ENCODE peak calls at places on chromosomes 5 and 9, in five cellular contexts. Z, B, Q, R and A are unnamed samples.

GRCh38 chr9:89548210-89548609 is 50.3 kb upstream of the SEMA4D start:
- DNase-seq in Z (no peak), Q (no peak), B (no peak), R (no peak), A (no peak)

GRCh38 chr5:149174847-149175234 is 33.5 kb downstream of the ABLIM3 start:
- DNase-seq in R (no peak), Z (no peak), Q (no peak), B (no peak), A (no peak)

GRCh38 chr5:40430112-40430725 is 249.5 kb upstream of the PTGER4 start:
- DNase-seq in Q (no peak), R (no peak), Z (no peak), B (no peak), A (no peak)

GRCh38 chr5:20572560-20572959 is 584.6 kb upstream of the CDH18 start:
- DNase-seq in Z (no peak), R (peak; percentile 88), Q (no peak), B (no peak), A (no peak)

GRCh38 chr5:154189819-154190651 is 498 bp upstream of the GALNT10 start:
- DNase-seq in B (peak; percentile 84), Q (peak; percentile 92), Z (no peak), R (peak; percentile 70), A (peak; percentile 85)

GRCh38 chr9:94649100-94649855 is 10.0 kb upstream of the FBP1 start:
- DNase-seq in Q (no peak), R (peak; percentile 38), Z (no peak), B (no peak), A (no peak)

GRCh38 chr5:132263548-132264261 is 6.2 kb downstream of the PDLIM4 start:
- DNase-seq in Z (no peak), R (peak; percentile 62), Q (no peak), B (peak; percentile 77), A (no peak)

GRCh38 chr5:175750476-175751080 is 92.7 kb downstream of the HRH2 start:
- DNase-seq in B (no peak), Q (no peak), Z (no peak), R (no peak), A (no peak)

GRCh38 chr5:173341911-173342535 is 13.8 kb upstream of the STC2 start:
- DNase-seq in Q (no peak), B (no peak), Z (no peak), R (no peak), A (no peak)

GRCh38 chr9:109108318-109108717 is 11.4 kb downstream of the TMEM245 start:
- DNase-seq in B (no peak), R (peak; percentile 76), Q (no peak), Z (no peak), A (no peak)

GRCh38 chr9:21994526-21994995 is at the start of gene CDKN2B-AS1:
- DNase-seq in B (peak; percentile 39), R (peak; percentile 83), Z (no peak), Q (peak; percentile 88), A (no peak)

GRCh38 chr5:15183520-15183919 is 311.9 kb upstream of the ANKH start:
- DNase-seq in Z (no peak), B (no peak), R (peak; percentile 61), Q (no peak), A (no peak)

GRCh38 chr5:127909078-127909477 is 174.5 kb upstream of the SLC12A2 start:
- DNase-seq in Q (peak; percentile 71), R (peak; percentile 83), B (no peak), Z (no peak), A (no peak)

GRCh38 chr9:78030553-78031270 is 899 bp downstream of the GNAQ start:
- DNase-seq in R (peak; percentile 49), Q (no peak), Z (no peak), B (peak; percentile 77), A (peak; percentile 66)

GRCh38 chr9:4333787-4334186 is 33.9 kb upstream of the GLIS3 start:
- DNase-seq in Z (no peak), R (no peak), Q (no peak), B (no peak), A (no peak)

GRCh38 chr9:5514608-5515260 is 4.4 kb downstream of the PDCD1LG2 start:
- DNase-seq in Q (peak; percentile 83), Z (no peak), B (no peak), R (no peak), A (no peak)

GRCh38 chr5:71830626-71831539 is 111.8 kb downstream of the CARTPT start:
- DNase-seq in B (peak; percentile 71), Z (peak; percentile 45), Q (no peak), R (peak; percentile 87), A (peak; percentile 59)

GRCh38 chr9:113319054-113319453 is 15.9 kb upstream of the RNF183 start:
- DNase-seq in R (no peak), Z (no peak), B (no peak), Q (no peak), A (no peak)

GRCh38 chr9:13088734-13089427 is 190.6 kb downstream of the MPDZ start:
- DNase-seq in Q (peak; percentile 45), Z (peak; percentile 47), B (peak; percentile 15), R (peak; percentile 77), A (peak; percentile 41)

GRCh38 chr5:71828641-71829040 is 109.6 kb downstream of the CARTPT start:
- DNase-seq in B (no peak), R (peak; percentile 32), Q (no peak), Z (no peak), A (no peak)

GRCh38 chr5:72125931-72126620 is 18.8 kb downstream of the MAP1B start:
- DNase-seq in B (no peak), Q (no peak), Z (no peak), R (no peak), A (no peak)

GRCh38 chr5:14364096-14364495 is 217.5 kb upstream of the OTULINL start:
- DNase-seq in Z (no peak), Q (no peak), B (no peak), R (peak; percentile 36), A (no peak)

GRCh38 chr9:88388203-88388885 is at the start of gene SPIN1:
- DNase-seq in Z (no peak), R (peak; percentile 74), Q (peak; percentile 88), B (peak; percentile 92), A (peak; percentile 33)

GRCh38 chr9:124242331-124243194 is 15.2 kb upstream of the NEK6 start:
- DNase-seq in Q (no peak), B (peak; percentile 44), R (peak; percentile 51), Z (no peak), A (no peak)

GRCh38 chr5:57405984-57406383 is 76.6 kb downstream of the ACTBL2 start:
- DNase-seq in Q (no peak), R (peak; percentile 33), Z (no peak), B (no peak), A (no peak)

GRCh38 chr5:76145945-76146344 is 62.8 kb downstream of the SV2C start:
- DNase-seq in B (no peak), Z (no peak), R (peak; percentile 1), Q (peak; percentile 68), A (no peak)

GRCh38 chr5:66118294-66118693 is 25.8 kb upstream of the SREK1 start:
- DNase-seq in Q (no peak), Z (no peak), R (no peak), B (no peak), A (no peak)

GRCh38 chr9:132857031-132857430 is 21.1 kb downstream of the AK8 start:
- DNase-seq in Z (no peak), B (peak; percentile 66), Q (no peak), R (peak; percentile 76), A (no peak)

GRCh38 chr9:12798066-12798770 is 23.4 kb downstream of the LURAP1L start:
- DNase-seq in B (no peak), Q (no peak), Z (no peak), R (no peak), A (no peak)

GRCh38 chr9:110555971-110556370 is 23.6 kb downstream of the SVEP1 start:
- DNase-seq in R (peak; percentile 97), Q (no peak), Z (no peak), B (peak; percentile 36), A (no peak)

GRCh38 chr5:96758621-96759020 is 49.1 kb downstream of the ERAP1 start:
- DNase-seq in Q (no peak), R (peak; percentile 59), Z (no peak), B (no peak), A (no peak)

GRCh38 chr5:6582507-6583048 is 50.3 kb downstream of the NSUN2 start:
- DNase-seq in B (no peak), Q (no peak), R (no peak), Z (no peak), A (no peak)

GRCh38 chr5:36596756-36597155 is 9.7 kb upstream of the SLC1A3 start:
- DNase-seq in Q (no peak), Z (no peak), R (no peak), B (no peak), A (no peak)

GRCh38 chr9:126468141-126468825 is 141.7 kb downstream of the MVB12B start:
- DNase-seq in B (no peak), R (no peak), Z (no peak), Q (no peak), A (no peak)

GRCh38 chr5:137561572-137561971 is 62.4 kb upstream of the SPOCK1 start:
- DNase-seq in Z (no peak), B (no peak), R (no peak), Q (no peak), A (no peak)

GRCh38 chr5:59810041-59810440 is 83.5 kb downstream of the PDE4D start:
- DNase-seq in R (peak; percentile 88), Q (peak; percentile 83), B (peak; percentile 69), Z (no peak), A (peak; percentile 81)
- H3K4me3 ChIP-seq in R (peak overlapping the region; percentile 27), Q (peak overlapping the region; percentile 11), B (no peak overlapping the region), Z (peak overlapping the region; percentile 70), A (peak overlapping the region; percentile 37)

GRCh38 chr9:130846487-130847305 is 11.6 kb downstream of the ABL1 start:
- DNase-seq in R (peak; percentile 72), Q (no peak), B (peak; percentile 82), Z (no peak), A (peak; percentile 52)

GRCh38 chr9:130845901-130846381 is 10.9 kb downstream of the ABL1 start:
- DNase-seq in R (peak; percentile 90), B (no peak), Q (no peak), Z (no peak), A (no peak)

GRCh38 chr9:130843049-130843908 is 8.2 kb downstream of the ABL1 start:
- DNase-seq in Q (no peak), R (no peak), Z (no peak), B (no peak), A (no peak)

GRCh38 chr9:130844028-130844427 is 9.0 kb downstream of the ABL1 start:
- DNase-seq in Q (no peak), Z (no peak), B (no peak), R (no peak), A (no peak)

GRCh38 chr9:130845254-130845653 is 10.2 kb downstream of the ABL1 start:
- DNase-seq in Q (no peak), B (no peak), Z (no peak), R (no peak), A (no peak)
- H3K4me3 ChIP-seq in Q (no peak overlapping the region), B (no peak overlapping the region), Z (peak overlapping the region; percentile 54), R (no peak overlapping the region), A (no peak overlapping the region)

DNA sequence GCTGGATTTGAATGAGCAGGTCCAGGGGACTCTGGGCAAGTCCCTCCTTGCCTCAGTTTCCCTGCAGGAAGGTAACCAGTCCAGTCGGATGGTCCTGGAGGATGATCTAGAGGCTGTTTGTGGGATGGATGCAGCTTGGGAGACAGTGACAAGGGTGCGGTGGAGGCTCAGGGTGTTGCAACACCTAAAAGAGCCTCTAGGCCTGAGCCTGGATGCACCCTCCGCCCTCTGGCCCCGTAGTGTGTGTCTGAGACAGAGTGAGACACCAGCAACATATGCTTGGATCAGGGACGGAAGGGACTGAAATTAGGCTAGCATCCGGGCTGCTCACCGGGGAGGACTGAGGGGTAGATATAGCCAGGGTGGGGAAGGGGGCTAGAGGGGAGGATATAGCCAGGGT is 1.1 kb downstream of the CRAT start:
- DNase-seq in B (no peak), Z (no peak), Q (peak; percentile 29), R (no peak), A (no peak)
- H3K4me3 ChIP-seq in B (peak overlapping the region; percentile 78), Z (no peak overlapping the region), Q (no peak overlapping the region), R (peak overlapping the region; percentile 92), A (peak overlapping the region; percentile 83)

GRCh38 chr5:400282-401215 is 42.4 kb upstream of the EXOC3 start:
- DNase-seq in R (no peak), Z (no peak), B (peak; percentile 45), Q (no peak), A (peak; percentile 37)
- H3K4me3 ChIP-seq in R (peak overlapping the region; percentile 23), Z (peak overlapping the region; percentile 12), B (no peak overlapping the region), Q (peak overlapping the region; percentile 35), A (no peak overlapping the region)